ENCODE peak calls at places on chromosomes 7 and 10, in four cellular contexts. One of them, this sample, is unnamed.

GRCh38 chr10:71314028-71314693 is 4.9 kb upstream of the SLC29A3 start:
- DNase-seq in IMR-90: peak
- DNase-seq in SK-N-SH: peak
- DNase-seq in A549: peak
- DNase-seq in this sample: no peak

GRCh38 chr7:90824386-90825307 is 228.5 kb downstream of the CDK14 start:
- DNase-seq in IMR-90: peak
- DNase-seq in SK-N-SH: no peak
- DNase-seq in A549: no peak
- DNase-seq in this sample: no peak

GRCh38 chr10:129888784-129889616 is 75.1 kb downstream of the EBF3 start:
- DNase-seq in SK-N-SH: peak
- DNase-seq in IMR-90: peak
- DNase-seq in A549: peak
- DNase-seq in this sample: no peak

GRCh38 chr10:58217612-58218011 is 50.1 kb downstream of the IPMK start:
- DNase-seq in IMR-90: peak
- DNase-seq in A549: no peak
- DNase-seq in SK-N-SH: no peak
- DNase-seq in this sample: no peak

GRCh38 chr7:115585015-115585655 is 445.4 kb downstream of the TFEC start:
- DNase-seq in SK-N-SH: no peak
- DNase-seq in A549: no peak
- DNase-seq in IMR-90: peak
- DNase-seq in this sample: no peak

GRCh38 chr7:40700653-40701475 is 566.1 kb downstream of the SUGCT start:
- DNase-seq in SK-N-SH: no peak
- DNase-seq in IMR-90: peak
- DNase-seq in A549: no peak
- DNase-seq in this sample: no peak

GRCh38 chr7:32587431-32587948 is 92.2 kb downstream of the AVL9 start:
- DNase-seq in A549: peak
- DNase-seq in IMR-90: peak
- DNase-seq in SK-N-SH: no peak
- DNase-seq in this sample: peak

GRCh38 chr7:150367677-150368097 is 935 bp upstream of the REPIN1 start:
- DNase-seq in IMR-90: peak
- DNase-seq in A549: peak
- DNase-seq in SK-N-SH: no peak
- DNase-seq in this sample: no peak

GRCh38 chr7:41911792-41912191 is 208.9 kb upstream of the INHBA start:
- DNase-seq in A549: no peak
- DNase-seq in SK-N-SH: no peak
- DNase-seq in IMR-90: peak
- DNase-seq in this sample: no peak

GRCh38 chr10:125093199-125093841 is 67.0 kb downstream of the CTBP2 start:
- DNase-seq in IMR-90: peak
- DNase-seq in A549: no peak
- DNase-seq in SK-N-SH: peak
- DNase-seq in this sample: no peak

GRCh38 chr7:25431956-25432355 is 203.7 kb upstream of the NPVF start:
- DNase-seq in IMR-90: no peak
- DNase-seq in SK-N-SH: no peak
- DNase-seq in A549: no peak
- DNase-seq in this sample: no peak

GRCh38 chr10:23530079-23530478 is 91.2 kb downstream of the OTUD1 start:
- DNase-seq in A549: peak
- DNase-seq in IMR-90: peak
- DNase-seq in SK-N-SH: peak
- DNase-seq in this sample: no peak

GRCh38 chr7:95693551-95694333 is 78.6 kb upstream of the DYNC1I1 start:
- DNase-seq in A549: no peak
- DNase-seq in SK-N-SH: no peak
- DNase-seq in IMR-90: peak
- DNase-seq in this sample: no peak

GRCh38 chr7:111678281-111678680 is 116.0 kb upstream of the IMMP2L start:
- DNase-seq in SK-N-SH: no peak
- DNase-seq in IMR-90: peak
- DNase-seq in A549: no peak
- DNase-seq in this sample: no peak

DNA sequence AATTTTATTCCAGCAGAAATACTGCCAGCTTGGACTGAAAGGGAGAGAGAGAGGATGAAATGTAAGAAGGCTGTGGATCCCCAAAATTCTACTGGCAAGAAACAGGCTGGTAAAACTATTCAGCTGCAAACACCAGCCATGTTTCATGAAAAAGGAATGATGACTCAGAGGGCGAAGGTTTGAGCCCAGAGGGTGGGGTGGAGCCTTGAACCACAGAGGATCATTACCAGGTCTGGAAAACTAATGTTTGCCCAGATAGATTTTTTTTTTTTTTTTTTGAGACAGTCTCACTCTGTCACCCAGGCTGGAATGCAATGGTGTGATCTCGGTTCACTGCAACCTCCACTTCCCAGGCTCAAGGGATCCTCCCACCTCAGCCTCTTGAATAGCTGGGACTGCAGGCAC is 41.7 kb upstream of the NRF1 start:
- DNase-seq in SK-N-SH: no peak
- DNase-seq in A549: peak
- DNase-seq in IMR-90: peak
- DNase-seq in this sample: peak
- TF ChIP-seq SMC3 in SK-N-SH: no peak
- TF ChIP-seq SMC3 in A549: peak
- TF ChIP-seq SMC3 in IMR-90: no peak
- TF ChIP-seq SMC3 in this sample: no peak

GRCh38 chr7:86867163-86867762 is 192.2 kb downstream of the ELAPOR2 start:
- DNase-seq in A549: no peak
- DNase-seq in IMR-90: no peak
- DNase-seq in SK-N-SH: no peak
- DNase-seq in this sample: no peak
- TF ChIP-seq RAD21 in A549: no peak
- TF ChIP-seq RAD21 in IMR-90: no peak
- TF ChIP-seq RAD21 in SK-N-SH: no peak
- TF ChIP-seq RAD21 in this sample: no peak

DNA sequence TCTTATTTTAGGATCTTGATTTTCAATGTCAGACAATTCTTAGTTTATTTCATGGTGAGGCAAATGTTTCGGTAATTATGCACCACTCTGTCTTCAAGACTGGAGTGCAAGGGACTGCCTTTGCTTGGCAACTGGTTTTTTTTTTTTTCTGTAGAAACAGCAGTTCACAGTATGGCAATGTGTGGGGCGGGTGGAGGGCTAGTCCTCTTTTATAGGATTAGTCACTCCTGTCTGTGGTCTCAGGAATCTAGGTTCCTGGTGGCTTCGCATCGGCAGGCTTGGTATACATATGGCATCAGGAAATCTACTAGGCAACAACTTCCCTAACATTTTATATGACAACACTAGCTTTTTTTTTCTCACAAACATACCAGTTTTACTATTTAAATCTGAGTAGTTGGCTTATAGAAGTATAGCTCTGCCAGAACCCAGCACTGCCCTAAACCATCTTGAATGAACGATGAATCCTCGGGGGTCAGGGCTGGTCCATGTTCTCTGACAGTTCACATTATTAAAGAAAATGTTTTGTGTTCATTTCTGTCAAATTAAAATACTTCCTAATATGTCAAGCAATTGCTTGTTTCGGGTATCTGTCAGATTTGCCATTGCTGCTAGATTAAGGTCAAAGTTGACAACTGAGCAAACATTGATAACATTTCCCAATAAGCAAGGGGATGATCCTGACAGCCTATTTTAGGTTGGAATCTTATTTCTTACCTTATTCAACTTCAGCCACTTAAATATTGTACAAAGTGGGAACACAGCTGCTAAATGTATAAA is 289.7 kb upstream of the VSTM2A start:
- DNase-seq in SK-N-SH: no peak
- DNase-seq in IMR-90: no peak
- DNase-seq in A549: no peak
- DNase-seq in this sample: no peak
- TF ChIP-seq SMC3 in SK-N-SH: no peak
- TF ChIP-seq SMC3 in IMR-90: no peak
- TF ChIP-seq SMC3 in A549: no peak
- TF ChIP-seq SMC3 in this sample: no peak

DNA sequence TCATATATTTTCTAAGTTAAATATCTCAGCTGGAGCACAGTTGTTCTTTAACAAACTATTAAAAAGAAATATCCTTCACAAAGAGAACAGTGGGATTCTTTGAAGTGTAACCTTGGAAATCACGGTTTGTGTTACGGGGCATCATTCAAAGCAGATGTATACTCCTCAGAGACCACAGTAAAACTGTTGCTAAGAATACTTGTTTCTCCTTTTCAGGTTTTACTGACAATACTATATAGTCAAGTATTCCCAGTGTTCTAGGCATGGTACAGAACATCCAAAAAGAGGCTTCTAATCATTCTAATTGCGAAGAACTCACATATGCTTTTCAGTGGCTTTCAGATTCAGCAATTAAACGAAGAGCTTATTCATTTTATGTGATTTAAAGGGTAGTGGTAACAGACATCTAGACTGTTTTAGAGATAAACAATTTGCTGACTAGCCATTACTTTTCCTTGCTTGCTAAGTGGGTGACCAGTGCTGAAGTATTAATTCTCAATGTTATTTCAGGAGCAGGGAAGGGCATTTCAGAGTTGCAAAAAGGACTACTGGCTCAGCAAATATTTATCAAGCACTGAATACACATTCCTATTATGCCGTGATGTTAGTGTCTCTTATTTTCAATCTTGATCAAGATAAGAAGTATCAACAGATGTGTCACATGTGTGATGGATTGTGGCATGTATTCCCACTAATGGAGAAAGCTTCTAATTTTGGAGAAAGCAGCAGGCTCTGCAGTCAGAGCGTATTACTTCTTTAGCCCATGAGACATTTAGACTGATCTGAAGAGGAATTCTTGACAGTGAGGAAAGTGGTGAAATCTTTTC is 236.8 kb downstream of the RNLS start:
- DNase-seq in SK-N-SH: no peak
- DNase-seq in A549: no peak
- DNase-seq in IMR-90: no peak
- DNase-seq in this sample: peak
- TF ChIP-seq RAD21 in SK-N-SH: peak
- TF ChIP-seq RAD21 in A549: no peak
- TF ChIP-seq RAD21 in IMR-90: no peak
- TF ChIP-seq RAD21 in this sample: no peak

DNA sequence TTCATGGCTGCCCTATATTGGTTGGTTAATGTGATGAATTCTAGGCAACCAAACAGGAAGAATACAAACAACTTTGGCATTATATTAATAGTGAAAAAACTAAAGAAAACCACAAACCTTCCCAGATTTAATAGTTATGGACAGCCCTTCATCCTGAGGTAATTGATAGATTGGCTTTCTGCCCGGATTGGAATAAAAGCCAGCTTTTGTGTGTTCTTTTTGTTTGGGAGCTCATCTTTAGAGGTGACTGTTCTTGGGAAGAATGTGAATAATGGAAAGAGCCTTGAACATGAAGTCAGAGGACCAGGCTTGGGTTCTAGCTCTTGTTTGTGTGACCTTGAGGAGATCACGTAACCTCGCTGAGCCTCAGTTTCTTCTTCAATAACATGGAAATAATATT is 92.3 kb downstream of the VTI1A start:
- DNase-seq in SK-N-SH: no peak
- DNase-seq in IMR-90: no peak
- DNase-seq in A549: no peak
- DNase-seq in this sample: no peak
- TF ChIP-seq SMC3 in SK-N-SH: no peak
- TF ChIP-seq SMC3 in IMR-90: no peak
- TF ChIP-seq SMC3 in A549: no peak
- TF ChIP-seq SMC3 in this sample: no peak

DNA sequence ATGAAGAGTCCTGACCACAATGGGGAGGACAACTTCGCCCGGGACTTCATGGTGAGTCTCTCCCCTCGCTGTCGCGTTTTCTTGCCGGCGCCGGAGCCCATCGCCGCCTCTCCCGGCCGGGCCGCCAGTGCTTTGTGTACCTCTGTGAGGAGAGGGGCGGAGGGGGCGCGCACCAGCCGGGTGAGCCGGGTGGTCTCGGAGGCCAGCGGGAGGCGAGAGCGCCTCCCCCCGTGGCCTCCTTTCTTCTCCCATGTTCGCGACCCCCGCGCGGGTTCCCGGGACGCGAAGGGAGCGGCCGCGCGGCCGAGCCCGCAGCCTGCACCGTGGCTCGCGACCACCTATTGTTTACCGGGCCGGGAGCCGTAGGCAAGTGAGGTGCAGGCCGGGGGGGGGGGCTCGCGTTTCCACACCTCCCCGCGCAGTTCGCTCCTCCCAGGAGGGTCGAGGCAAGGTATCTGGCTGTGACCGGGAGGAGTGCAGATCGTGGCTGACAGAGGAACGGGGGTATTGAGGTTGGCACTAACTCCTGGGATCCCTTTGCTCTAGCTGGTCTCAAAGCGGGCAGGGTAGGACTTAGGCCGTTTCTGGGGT is 595 bp downstream of the PTPN12 start:
- DNase-seq in IMR-90: no peak
- DNase-seq in SK-N-SH: peak
- DNase-seq in A549: peak
- DNase-seq in this sample: peak
- TF ChIP-seq RAD21 in IMR-90: no peak
- TF ChIP-seq RAD21 in SK-N-SH: no peak
- TF ChIP-seq RAD21 in A549: no peak
- TF ChIP-seq RAD21 in this sample: no peak

GRCh38 chr7:81682873-81683272 is 87.0 kb downstream of the HGF start:
- DNase-seq in A549: no peak
- DNase-seq in SK-N-SH: peak
- DNase-seq in IMR-90: no peak
- DNase-seq in this sample: no peak
- TF ChIP-seq SMC3 in A549: no peak
- TF ChIP-seq SMC3 in SK-N-SH: no peak
- TF ChIP-seq SMC3 in IMR-90: no peak
- TF ChIP-seq SMC3 in this sample: no peak

GRCh38 chr10:117071293-117072050 is 66.5 kb upstream of the SHTN1 start:
- DNase-seq in A549: no peak
- DNase-seq in IMR-90: no peak
- DNase-seq in SK-N-SH: no peak
- DNase-seq in this sample: no peak

GRCh38 chr10:117075064-117075463 is 63.0 kb downstream of the VAX1 start:
- DNase-seq in A549: no peak
- DNase-seq in SK-N-SH: no peak
- DNase-seq in IMR-90: peak
- DNase-seq in this sample: no peak

GRCh38 chr10:117078168-117078837 is 59.8 kb downstream of the VAX1 start:
- DNase-seq in IMR-90: no peak
- DNase-seq in A549: no peak
- DNase-seq in SK-N-SH: no peak
- DNase-seq in this sample: no peak

GRCh38 chr10:117074621-117075020 is 63.4 kb downstream of the VAX1 start:
- DNase-seq in IMR-90: no peak
- DNase-seq in A549: no peak
- DNase-seq in SK-N-SH: no peak
- DNase-seq in this sample: peak
- TF ChIP-seq RAD21 in IMR-90: no peak
- TF ChIP-seq RAD21 in A549: peak
- TF ChIP-seq RAD21 in SK-N-SH: peak
- TF ChIP-seq RAD21 in this sample: no peak

GRCh38 chr7:70669859-70670258 is 462.1 kb upstream of the GALNT17 start:
- DNase-seq in SK-N-SH: no peak
- DNase-seq in IMR-90: no peak
- DNase-seq in A549: no peak
- DNase-seq in this sample: no peak
- TF ChIP-seq SMC3 in SK-N-SH: no peak
- TF ChIP-seq SMC3 in IMR-90: no peak
- TF ChIP-seq SMC3 in A549: no peak
- TF ChIP-seq SMC3 in this sample: no peak